ENCODE peak calls at places on chromosomes 1 and 21, in eight cellular contexts. B, N, L, O, U, G, Y and S are unnamed samples.

GRCh38 chr1:115114308-115114707 is 25.0 kb upstream of the TSPAN2 start:
- DNase-seq in L (no peak), Y (no peak), U (no peak), B (no peak), O (no peak), G (peak), N (no peak), S (no peak)

GRCh38 chr1:8202182-8202905 is 115.6 kb upstream of the SLC45A1 start:
- DNase-seq in B (peak), O (no peak), U (peak), L (peak), N (peak), Y (peak), G (no peak), S (no peak)

GRCh38 chr1:33219886-33220661 is 36.2 kb upstream of the ZNF362 start:
- DNase-seq in L (no peak), O (peak), B (no peak), U (peak), N (peak), G (no peak), Y (no peak), S (no peak)

GRCh38 chr1:18711561-18712253 is 81.1 kb downstream of the PAX7 start:
- DNase-seq in O (no peak), L (no peak), B (no peak), U (no peak), Y (no peak), G (no peak), N (no peak), S (no peak)

GRCh38 chr1:15799928-15800835 is 7.3 kb downstream of the UQCRHL start:
- DNase-seq in U (peak), B (peak), L (peak), N (peak), O (no peak), G (no peak), Y (peak), S (no peak)

GRCh38 chr21:44013380-44014088 is 1.4 kb downstream of the TRAPPC10 start:
- DNase-seq in L (no peak), U (no peak), G (no peak), O (no peak), N (no peak), B (no peak), Y (peak), S (no peak)

GRCh38 chr1:23936481-23937176 is 23.0 kb upstream of the PNRC2 start:
- DNase-seq in U (no peak), Y (peak), B (no peak), G (no peak), N (no peak), L (no peak), O (no peak), S (no peak)

GRCh38 chr1:197200468-197200899 is 54.0 kb upstream of the ASPM start:
- DNase-seq in L (no peak), G (no peak), O (no peak), B (no peak), U (no peak), N (no peak), Y (no peak), S (no peak)

GRCh38 chr1:151055581-151055980 is 3.8 kb downstream of the CDC42SE1 start:
- DNase-seq in O (no peak), N (no peak), Y (no peak), U (no peak), B (no peak), L (no peak), G (no peak), S (no peak)
- H3K27ac ChIP-seq in O (peak), N (peak), Y (peak), U (peak), B (peak), L (peak), G (peak), S (peak)

GRCh38 chr1:247332215-247332900 is 691 bp upstream of the ZNF496 start:
- DNase-seq in O (no peak), G (peak), N (peak), L (peak), Y (peak), U (peak), B (peak), S (no peak)
- TF ChIP-seq POLR2AphosphoS5 in O (no peak), G (no peak), N (no peak), L (peak), Y (peak), U (no peak), B (peak), S (peak)

DNA sequence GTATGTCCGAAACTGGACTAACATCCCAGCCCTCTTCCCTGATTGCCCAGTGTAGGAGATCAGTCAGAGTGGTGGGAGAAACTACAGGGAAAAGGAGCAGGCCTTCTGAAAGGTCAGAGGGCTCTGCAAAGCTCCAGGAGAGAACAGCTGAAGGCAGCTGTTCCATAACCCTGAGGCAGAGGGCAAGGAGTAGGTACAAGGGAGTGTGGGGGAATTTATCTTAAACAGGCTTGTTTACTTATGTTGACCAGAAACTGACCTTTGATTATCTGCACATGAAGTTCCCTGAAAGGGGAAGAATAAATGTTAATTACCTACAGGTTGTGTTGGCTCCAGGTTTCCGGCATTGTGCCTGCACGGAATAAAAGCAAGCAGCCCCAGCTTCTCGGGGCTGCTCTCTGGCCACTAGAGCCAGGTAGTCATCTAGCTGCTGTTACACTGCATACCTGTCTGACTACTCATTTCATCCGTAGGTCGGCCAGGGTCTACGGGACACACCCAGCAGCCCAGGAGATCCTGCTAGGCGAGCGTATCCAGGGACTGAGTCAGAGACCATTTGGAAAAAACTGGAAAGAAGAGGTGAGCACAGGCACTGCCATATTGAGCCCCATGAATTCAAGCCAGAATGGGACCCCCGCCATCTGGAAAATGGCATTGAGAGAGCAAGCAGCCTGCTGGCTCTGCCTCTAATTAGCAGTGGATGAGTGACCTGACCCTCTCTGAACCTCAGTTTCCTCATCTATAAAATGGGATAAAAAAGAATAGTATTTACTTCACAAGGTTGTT is 14.9 kb upstream of the PAQR7 start:
- DNase-seq in O (no peak), G (no peak), U (peak), B (peak), N (peak), Y (no peak), L (peak), S (no peak)
- TF ChIP-seq POLR2A in O (no peak), G (no peak), U (no peak), B (no peak), N (no peak), Y (no peak), L (no peak), S (no peak)

GRCh38 chr1:165853528-165854075 is 26.2 kb downstream of the UCK2 start:
- DNase-seq in N (no peak), L (no peak), Y (no peak), O (no peak), U (no peak), B (no peak), G (no peak), S (no peak)

GRCh38 chr1:165854101-165854845 is 26.9 kb downstream of the UCK2 start:
- DNase-seq in O (no peak), L (no peak), N (no peak), U (peak), G (no peak), Y (no peak), B (no peak), S (no peak)

GRCh38 chr1:165851034-165851658 is 23.7 kb downstream of the UCK2 start:
- DNase-seq in N (no peak), Y (no peak), O (no peak), U (peak), L (no peak), G (no peak), B (no peak), S (no peak)

GRCh38 chr1:165855010-165855838 is 27.8 kb downstream of the UCK2 start:
- DNase-seq in L (no peak), G (no peak), U (no peak), Y (no peak), N (no peak), O (no peak), B (no peak), S (no peak)

GRCh38 chr1:165852896-165853295 is 25.5 kb downstream of the UCK2 start:
- DNase-seq in G (no peak), B (no peak), U (no peak), N (no peak), Y (no peak), O (no peak), L (no peak), S (no peak)
- H3K27ac ChIP-seq in G (no peak), B (no peak), U (peak), N (no peak), Y (no peak), O (no peak), L (no peak), S (no peak)

GRCh38 chr1:91817506-91817905 is 68.4 kb downstream of the TGFBR3 start:
- DNase-seq in U (no peak), B (no peak), N (no peak), L (no peak), O (no peak), Y (no peak), G (no peak), S (no peak)
- TF ChIP-seq POLR2AphosphoS5 in U (no peak), B (peak), N (no peak), L (no peak), O (no peak), Y (no peak), G (no peak), S (no peak)

DNA sequence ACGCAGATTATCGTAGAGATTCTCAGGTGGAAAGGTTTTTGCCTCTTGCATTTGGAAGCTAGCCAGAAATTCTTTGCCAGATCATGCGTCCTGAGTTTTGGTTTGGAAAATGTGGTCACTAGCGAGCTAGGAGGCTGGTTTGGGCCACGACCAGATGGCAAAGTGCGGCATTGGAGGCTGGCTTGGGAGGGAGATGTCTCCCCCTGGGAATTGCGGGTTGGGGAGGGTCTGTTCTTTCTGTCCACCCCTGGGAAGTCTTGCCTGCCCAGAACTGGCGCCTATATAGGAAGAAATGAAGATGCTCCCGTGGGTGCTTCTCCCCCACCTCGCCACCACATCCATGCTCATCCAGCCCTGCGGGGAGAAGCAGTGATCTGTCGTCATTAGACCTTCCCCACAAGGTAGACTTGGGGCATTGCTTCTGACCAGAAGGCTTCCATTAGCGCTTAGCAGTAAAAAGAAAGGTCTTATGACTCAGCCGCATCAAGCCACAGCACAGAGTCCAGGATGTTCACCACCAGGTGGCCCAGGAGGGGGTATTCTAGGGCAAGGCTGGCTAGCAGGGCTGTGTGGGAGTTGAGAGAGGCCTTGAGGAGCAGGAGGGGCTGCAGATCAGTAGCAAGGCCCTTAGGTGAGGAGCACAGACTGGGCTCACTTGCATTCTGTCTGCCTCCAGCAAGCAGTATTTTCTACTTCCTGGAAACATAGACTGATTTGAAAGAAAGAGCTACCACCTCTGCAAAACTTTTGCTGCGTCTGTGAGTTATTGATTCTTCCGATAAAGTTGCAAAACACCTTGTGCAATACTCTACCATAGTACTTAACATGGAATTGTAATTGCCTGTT is 1.5 kb upstream of the PTP4A2 start:
- DNase-seq in U (peak), Y (peak), B (no peak), O (no peak), G (no peak), L (peak), N (no peak), S (no peak)
- TF ChIP-seq POLR2A in U (no peak), Y (no peak), B (no peak), O (no peak), G (peak), L (no peak), N (no peak), S (no peak)

GRCh38 chr1:150627821-150628410 is 1.5 kb downstream of the ENSA start:
- DNase-seq in N (no peak), G (no peak), Y (no peak), U (no peak), O (no peak), L (no peak), B (no peak), S (peak)
- H3K27ac ChIP-seq in N (peak), G (peak), Y (peak), U (peak), O (peak), L (no peak), B (no peak), S (peak)

GRCh38 chr1:111190931-111191451 is 9.5 kb downstream of the DENND2D start:
- DNase-seq in L (no peak), O (no peak), U (no peak), N (no peak), G (no peak), B (no peak), Y (no peak), S (no peak)

GRCh38 chr1:111193712-111194480 is 6.5 kb downstream of the DENND2D start:
- DNase-seq in N (no peak), B (no peak), G (no peak), U (no peak), L (no peak), Y (no peak), O (no peak), S (no peak)

GRCh38 chr1:111191496-111191895 is 8.9 kb downstream of the DENND2D start:
- DNase-seq in B (no peak), O (no peak), N (no peak), L (no peak), G (no peak), Y (no peak), U (no peak), S (no peak)

GRCh38 chr1:111192074-111192473 is 8.4 kb downstream of the DENND2D start:
- DNase-seq in O (no peak), Y (no peak), B (no peak), L (no peak), G (no peak), N (no peak), U (no peak), S (no peak)

DNA sequence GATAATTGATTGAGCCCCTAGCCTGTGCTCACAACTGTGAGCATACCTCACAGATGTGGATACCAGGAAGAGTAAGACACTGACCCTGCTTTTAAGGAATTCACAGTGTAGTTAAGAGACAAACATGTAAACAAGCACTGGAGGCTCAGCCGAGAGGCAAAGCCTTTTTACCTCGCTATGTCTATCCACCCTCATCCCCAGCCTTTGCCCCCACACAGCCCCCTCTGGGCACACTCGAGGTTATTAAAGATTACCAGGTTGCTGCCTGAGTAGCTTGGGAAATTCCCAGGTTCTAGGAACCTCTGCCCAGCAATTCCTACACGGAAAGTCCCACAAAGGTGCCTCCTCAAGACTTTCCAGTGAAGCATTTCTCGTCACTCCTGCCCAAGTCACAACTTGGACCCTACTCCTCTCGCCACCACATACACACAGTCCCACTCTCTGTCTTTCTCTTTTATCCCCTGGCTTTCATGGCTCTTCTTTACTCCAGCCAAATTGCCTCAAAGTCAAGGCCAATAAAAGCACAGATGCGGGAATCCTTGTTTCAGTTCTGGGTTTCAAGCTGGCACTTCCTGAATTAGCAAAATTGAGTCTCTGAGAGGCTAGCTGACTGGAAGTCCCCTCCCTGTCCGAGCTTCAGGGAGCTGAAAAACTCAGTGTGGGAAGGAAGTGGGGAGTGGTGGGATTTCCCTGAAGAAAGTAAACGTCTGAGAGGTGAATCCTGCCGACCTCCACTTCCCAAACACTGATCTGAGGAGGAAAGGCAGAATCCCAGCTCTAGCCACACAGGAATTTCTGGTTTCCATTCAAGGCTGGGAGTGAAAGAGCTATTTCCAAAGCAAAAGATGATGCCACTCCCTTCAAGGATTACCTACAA is 7.6 kb downstream of the DENND2D start:
- DNase-seq in B (no peak), U (no peak), Y (no peak), L (no peak), O (no peak), G (no peak), N (no peak), S (no peak)
- TF ChIP-seq POLR2AphosphoS5 in B (no peak), U (no peak), Y (no peak), L (peak), O (no peak), G (no peak), N (no peak), S (no peak)

DNA sequence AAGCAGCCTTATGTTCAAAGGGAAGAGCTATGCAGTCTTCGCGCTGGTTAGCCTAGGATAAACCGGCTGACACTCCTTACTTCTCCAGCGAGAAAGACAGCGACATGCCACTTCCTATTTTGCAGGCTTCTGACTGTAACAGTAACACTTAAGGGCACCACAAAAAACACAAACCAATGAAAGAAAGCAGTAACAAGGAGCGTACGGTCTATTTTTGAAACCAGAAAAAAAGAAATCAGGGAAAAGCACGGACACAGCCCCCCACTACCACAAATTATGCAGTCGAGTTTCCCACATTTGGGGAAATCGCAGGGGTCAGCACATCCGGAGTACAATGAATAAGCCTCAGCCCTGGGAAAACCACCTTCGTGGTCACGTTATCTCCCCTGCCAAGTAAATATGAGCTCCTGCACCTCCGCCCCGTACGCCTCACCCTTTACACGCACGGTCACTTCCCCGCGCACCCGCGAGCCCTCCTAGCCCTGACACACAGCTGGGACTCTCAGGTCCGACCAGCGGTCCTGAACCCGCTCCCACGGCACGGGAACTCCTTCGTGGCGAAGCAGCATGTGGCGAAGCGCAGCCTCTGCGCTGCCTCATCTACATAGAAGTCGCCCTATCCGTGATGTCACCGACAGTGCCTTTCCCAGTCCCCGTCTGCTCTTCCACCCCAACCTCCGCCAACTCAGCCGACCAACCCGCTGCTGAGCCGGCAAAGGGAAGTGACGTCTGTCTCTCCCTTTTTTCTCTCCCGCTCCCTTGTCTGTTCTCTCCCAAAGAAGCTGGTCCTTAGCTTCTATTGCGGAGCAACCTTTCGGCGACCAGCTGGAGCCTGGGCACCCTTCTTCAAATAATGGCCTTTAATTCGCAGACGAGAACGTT is 40.9 kb upstream of the PPIAL4F start:
- DNase-seq in U (peak), O (peak), B (peak), N (no peak), L (peak), G (peak), Y (peak), S (peak)
- TF ChIP-seq POLR2A in U (peak), O (peak), B (peak), N (no peak), L (no peak), G (peak), Y (peak), S (no peak)